ENCODE peak calls at places on chromosomes 13 and 19, in seven cellular contexts. O is CD4-positive, alpha-beta T cell; S is coronary artery; L is PC-9; M is K562; R is astrocyte of the spinal cord; U is fibroblast of the aortic adventitia. G is an unnamed sample.

GRCh38 chr13:67588607-67589006 is 358.5 kb upstream of the PCDH9 start:
- DNase-seq in O (no peak), S (no peak), L (no peak), M (no peak), R (no peak), U (no peak), G (no peak)

GRCh38 chr13:35499131-35500051 is 22.9 kb upstream of the MAB21L1 start:
- DNase-seq in O (no peak), S (no peak), L (no peak), M (no peak), R (no peak), U (no peak), G (no peak)

GRCh38 chr13:78802912-78803311 is 144.0 kb upstream of the OBI1 start:
- DNase-seq in O (no peak), S (no peak), L (no peak), M (no peak), R (no peak), U (no peak), G (no peak)

GRCh38 chr13:73608731-73609485 is 525.3 kb downstream of the KLF12 start:
- DNase-seq in O (no peak), S (no peak), L (no peak), M (no peak), R (no peak), U (no peak), G (no peak)

GRCh38 chr13:51801631-51802099 is 2.3 kb downstream of the DHRS12 start:
- DNase-seq in O (no peak), S (peak), L (no peak), M (no peak), R (no peak), U (no peak), G (no peak)

GRCh38 chr19:12785431-12786011 is 5.8 kb upstream of the JUNB start:
- DNase-seq in O (no peak), S (no peak), L (peak), M (no peak), R (no peak), U (no peak), G (no peak)

GRCh38 chr13:22050951-22051563 is 380.2 kb downstream of the FGF9 start:
- DNase-seq in O (no peak), S (no peak), L (no peak), M (no peak), R (no peak), U (no peak), G (no peak)

GRCh38 chr13:112072531-112073244 is 5.7 kb downstream of the SOX1 start:
- DNase-seq in O (no peak), S (no peak), L (no peak), M (no peak), R (no peak), U (no peak), G (peak)

GRCh38 chr13:46198794-46199193 is 12.9 kb upstream of the LRRC63 start:
- DNase-seq in O (no peak), S (no peak), L (no peak), M (no peak), R (no peak), U (no peak), G (no peak)

GRCh38 chr19:2282062-2282861 is at the start of gene PEAK3:
- DNase-seq in O (no peak), S (no peak), L (no peak), M (peak), R (peak), U (no peak), G (peak)

GRCh38 chr13:64930636-64931035 is 2299.5 kb downstream of the PCDH9 start:
- DNase-seq in O (no peak), S (no peak), L (no peak), M (no peak), R (no peak), U (no peak), G (no peak)

GRCh38 chr19:35055715-35056179 is 14.2 kb downstream of the HPN start:
- DNase-seq in O (no peak), S (no peak), L (no peak), M (no peak), R (no peak), U (no peak), G (no peak)

GRCh38 chr13:41054212-41054877 is 7.0 kb upstream of the WBP4 start:
- DNase-seq in O (no peak), S (no peak), L (no peak), M (no peak), R (peak), U (peak), G (peak)

GRCh38 chr19:16612631-16613030 is 15.4 kb downstream of the MED26 start:
- DNase-seq in O (no peak), S (no peak), L (no peak), M (no peak), R (no peak), U (peak), G (no peak)

GRCh38 chr19:3651684-3652083 is 25.1 kb upstream of the CACTIN start:
- DNase-seq in O (no peak), S (no peak), L (no peak), M (no peak), R (no peak), U (no peak), G (no peak)

GRCh38 chr19:19448238-19448544 is 42.7 kb downstream of the GATAD2A start:
- DNase-seq in O (no peak), S (no peak), L (no peak), M (no peak), R (no peak), U (no peak), G (no peak)

GRCh38 chr19:12496480-12496879 is 11.9 kb upstream of the ZNF709 start:
- DNase-seq in O (no peak), S (peak), L (no peak), M (no peak), R (no peak), U (no peak), G (no peak)

GRCh38 chr13:109595466-109595865 is 190.9 kb downstream of the IRS2 start:
- DNase-seq in O (no peak), S (no peak), L (peak), M (no peak), R (no peak), U (no peak), G (no peak)

GRCh38 chr13:39531646-39532045 is 71.3 kb downstream of the LHFPL6 start:
- DNase-seq in O (no peak), S (no peak), L (peak), M (no peak), R (no peak), U (peak), G (no peak)

GRCh38 chr13:110306340-110306959 is 507 bp downstream of the COL4A1 start:
- DNase-seq in O (no peak), S (peak), L (no peak), M (no peak), R (no peak), U (peak), G (peak)

GRCh38 chr13:78993792-78994191 is 334.8 kb upstream of the OBI1 start:
- DNase-seq in O (no peak), S (no peak), L (no peak), M (no peak), R (no peak), U (no peak), G (no peak)

GRCh38 chr13:80379245-80379644 is 38.3 kb upstream of the SPRY2 start:
- DNase-seq in O (no peak), S (no peak), L (no peak), M (no peak), R (peak), U (peak), G (no peak)

GRCh38 chr19:55482128-55482961 is 2.6 kb upstream of the NAT14 start:
- DNase-seq in O (no peak), S (no peak), L (no peak), M (no peak), R (no peak), U (no peak), G (no peak)

GRCh38 chr19:5445071-5445470 is 10.1 kb upstream of the ZNRF4 start:
- DNase-seq in O (no peak), S (no peak), L (no peak), M (no peak), R (no peak), U (no peak), G (no peak)

GRCh38 chr13:54185785-54186184 is 1157.2 kb downstream of the OLFM4 start:
- DNase-seq in O (no peak), S (no peak), L (peak), M (no peak), R (no peak), U (no peak), G (no peak)

GRCh38 chr13:98504371-98504963 is 72.4 kb downstream of the STK24 start:
- DNase-seq in O (no peak), S (no peak), L (no peak), M (no peak), R (no peak), U (no peak), G (no peak)

GRCh38 chr13:113855931-113856715 is 7.8 kb downstream of the GAS6 start:
- DNase-seq in O (no peak), S (peak), L (no peak), M (no peak), R (no peak), U (no peak), G (no peak)

GRCh38 chr13:69579351-69579750 is 528.3 kb upstream of the ATXN8OS start:
- DNase-seq in O (no peak), S (no peak), L (no peak), M (no peak), R (peak), U (no peak), G (no peak)

GRCh38 chr19:53055117-53055516 is 10.6 kb downstream of the ERVV-2 start:
- DNase-seq in O (no peak), S (no peak), L (peak), M (no peak), R (no peak), U (no peak), G (no peak)

GRCh38 chr19:9644472-9644871 is 23.4 kb upstream of the ZNF561 start:
- DNase-seq in O (no peak), S (no peak), L (peak), M (no peak), R (no peak), U (no peak), G (no peak)

GRCh38 chr19:45952691-45953505 is 20.8 kb downstream of the NOVA2 start:
- DNase-seq in O (peak), S (no peak), L (no peak), M (peak), R (peak), U (peak), G (peak)

GRCh38 chr13:94658926-94659649 is 53.3 kb downstream of the SOX21 start:
- DNase-seq in O (no peak), S (no peak), L (no peak), M (no peak), R (no peak), U (no peak), G (no peak)

DNA sequence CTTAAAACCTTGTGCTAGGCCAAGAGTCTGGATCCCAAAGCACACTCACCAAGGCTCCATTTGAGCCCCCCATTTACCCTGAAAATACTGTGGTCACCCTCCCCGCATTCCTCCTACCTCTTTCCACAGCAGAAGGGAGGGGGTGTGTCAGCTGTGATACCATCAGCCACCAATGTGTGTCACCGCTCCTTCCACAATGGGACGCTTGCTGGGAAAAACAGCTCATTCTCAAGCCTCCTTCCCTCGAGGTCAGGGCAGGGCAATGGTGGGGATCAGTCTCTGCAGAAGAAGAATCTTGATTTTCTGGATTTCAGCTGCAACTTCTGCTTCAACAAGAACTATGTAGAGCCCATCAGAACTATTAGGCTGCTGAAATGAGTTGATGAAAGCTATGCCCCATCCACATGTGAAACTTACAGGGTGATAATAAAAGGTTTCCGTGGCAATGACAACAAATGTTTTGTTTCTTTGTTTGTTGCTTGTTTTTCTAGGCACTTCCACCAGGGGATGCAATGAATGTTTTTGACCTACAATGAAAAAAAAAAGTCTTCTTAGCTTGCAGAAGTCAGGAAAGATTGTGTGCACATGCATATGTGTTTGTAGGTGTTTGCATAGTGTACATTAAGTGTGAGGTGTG is 26.4 kb upstream of the ZNF507 start:
- DNase-seq in O (no peak), S (no peak), L (no peak), M (peak), R (no peak), U (no peak), G (peak)
- TF ChIP-seq CTCF in O (no peak), S (no peak), L (peak), M (peak), R (peak), U (no peak), G (peak)

DNA sequence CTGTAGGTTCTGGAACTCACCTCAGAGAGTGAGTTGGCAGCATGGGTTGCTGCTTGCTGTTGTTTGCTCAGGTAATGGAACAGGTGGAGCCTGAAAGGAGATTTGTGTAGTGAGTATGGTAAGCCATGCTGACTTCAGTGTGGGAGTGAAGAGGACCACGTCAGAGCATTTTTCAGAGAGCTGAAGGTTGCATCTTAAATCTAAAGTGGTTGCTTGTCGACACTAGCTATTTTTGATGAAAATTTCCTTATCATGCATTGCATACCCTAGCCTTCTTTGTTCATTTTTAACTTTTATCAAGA is 57.6 kb upstream of the CYSLTR2 start:
- DNase-seq in O (no peak), S (no peak), L (no peak), M (no peak), R (no peak), U (no peak), G (no peak)
- TF ChIP-seq CTCF in O (no peak), S (no peak), L (no peak), M (no peak), R (no peak), U (no peak), G (no peak)

GRCh38 chr19:6772028-6772865 is at the start of gene VAV1:
- DNase-seq in O (peak), S (no peak), L (no peak), M (peak), R (no peak), U (no peak), G (no peak)
- TF ChIP-seq CTCF in O (no peak), S (no peak), L (no peak), M (peak), R (no peak), U (no peak), G (no peak)

GRCh38 chr19:29260477-29261317 is 47.7 kb upstream of the UQCRFS1 start:
- DNase-seq in O (no peak), S (peak), L (no peak), M (peak), R (no peak), U (peak), G (peak)

GRCh38 chr19:29259867-29260281 is 46.9 kb upstream of the UQCRFS1 start:
- DNase-seq in O (no peak), S (peak), L (no peak), M (no peak), R (no peak), U (no peak), G (no peak)

GRCh38 chr19:29262085-29262484 is 49.1 kb upstream of the UQCRFS1 start:
- DNase-seq in O (no peak), S (no peak), L (no peak), M (no peak), R (no peak), U (no peak), G (no peak)

GRCh38 chr19:29256516-29256915 is 43.6 kb upstream of the UQCRFS1 start:
- DNase-seq in O (no peak), S (peak), L (no peak), M (no peak), R (no peak), U (no peak), G (no peak)

GRCh38 chr19:29259153-29259552 is 46.2 kb upstream of the UQCRFS1 start:
- DNase-seq in O (no peak), S (peak), L (no peak), M (peak), R (no peak), U (peak), G (no peak)
- TF ChIP-seq CTCF in O (no peak), S (no peak), L (peak), M (peak), R (peak), U (peak), G (peak)

G was measured in neural crest cell.